ENCODE peak calls at places on chromosomes 2 and 18, in six cellular contexts. One of them, this sample, is unnamed.

GRCh38 chr2:113166187-113166645 is 7.6 kb upstream of the PSD4 start:
- DNase-seq in A673: no peak
- DNase-seq in epithelial cell of esophagus: no peak
- DNase-seq in GM12865: no peak
- DNase-seq in IMR-90: no peak
- DNase-seq in BJ: no peak
- DNase-seq in this sample: no peak

GRCh38 chr18:8478166-8478967 is 130.9 kb upstream of the RAB12 start:
- DNase-seq in A673: peak
- DNase-seq in GM12865: peak
- DNase-seq in BJ: no peak
- DNase-seq in IMR-90: peak
- DNase-seq in epithelial cell of esophagus: peak
- DNase-seq in this sample: peak

GRCh38 chr18:9825571-9826073 is 60.2 kb upstream of the TXNDC2 start:
- DNase-seq in GM12865: no peak
- DNase-seq in IMR-90: peak
- DNase-seq in epithelial cell of esophagus: peak
- DNase-seq in A673: peak
- DNase-seq in BJ: peak
- DNase-seq in this sample: no peak

GRCh38 chr2:219687266-219687665 is 59.8 kb downstream of the SLC4A3 start:
- DNase-seq in BJ: no peak
- DNase-seq in IMR-90: peak
- DNase-seq in epithelial cell of esophagus: no peak
- DNase-seq in GM12865: no peak
- DNase-seq in A673: peak
- DNase-seq in this sample: no peak

GRCh38 chr2:98039085-98039756 is 43.5 kb upstream of the TMEM131 start:
- DNase-seq in GM12865: no peak
- DNase-seq in BJ: no peak
- DNase-seq in A673: no peak
- DNase-seq in IMR-90: no peak
- DNase-seq in epithelial cell of esophagus: no peak
- DNase-seq in this sample: no peak

GRCh38 chr2:105765415-105766299 is 20.9 kb downstream of the NCK2 start:
- DNase-seq in IMR-90: no peak
- DNase-seq in BJ: no peak
- DNase-seq in epithelial cell of esophagus: peak
- DNase-seq in GM12865: no peak
- DNase-seq in A673: no peak
- DNase-seq in this sample: no peak

GRCh38 chr2:210792000-210792399 is 235.6 kb downstream of the CPS1 start:
- DNase-seq in A673: no peak
- DNase-seq in IMR-90: no peak
- DNase-seq in epithelial cell of esophagus: no peak
- DNase-seq in GM12865: no peak
- DNase-seq in BJ: no peak
- DNase-seq in this sample: no peak

GRCh38 chr2:221552282-221552681 is 19.8 kb downstream of the EPHA4 start:
- DNase-seq in BJ: no peak
- DNase-seq in A673: no peak
- DNase-seq in epithelial cell of esophagus: no peak
- DNase-seq in GM12865: no peak
- DNase-seq in IMR-90: no peak
- DNase-seq in this sample: no peak

GRCh38 chr2:241882090-241882625 is 12.6 kb downstream of the RTP5 start:
- DNase-seq in epithelial cell of esophagus: no peak
- DNase-seq in BJ: no peak
- DNase-seq in IMR-90: no peak
- DNase-seq in A673: peak
- DNase-seq in GM12865: peak
- DNase-seq in this sample: peak

GRCh38 chr2:241903121-241904010 is 33.8 kb downstream of the RTP5 start:
- DNase-seq in IMR-90: no peak
- DNase-seq in BJ: no peak
- DNase-seq in epithelial cell of esophagus: no peak
- DNase-seq in GM12865: no peak
- DNase-seq in A673: no peak
- DNase-seq in this sample: no peak

GRCh38 chr2:24819442-24820174 is 26.4 kb downstream of the CENPO start:
- DNase-seq in IMR-90: no peak
- DNase-seq in GM12865: no peak
- DNase-seq in BJ: no peak
- DNase-seq in epithelial cell of esophagus: no peak
- DNase-seq in A673: no peak
- DNase-seq in this sample: no peak

GRCh38 chr2:73892631-73893329 is at the start of gene ACTG2:
- DNase-seq in BJ: no peak
- DNase-seq in IMR-90: peak
- DNase-seq in A673: no peak
- DNase-seq in epithelial cell of esophagus: no peak
- DNase-seq in GM12865: no peak
- DNase-seq in this sample: no peak

GRCh38 chr18:12452801-12453200 is 45.1 kb downstream of the PRELID3A start:
- DNase-seq in IMR-90: no peak
- DNase-seq in BJ: no peak
- DNase-seq in A673: no peak
- DNase-seq in GM12865: no peak
- DNase-seq in epithelial cell of esophagus: no peak
- DNase-seq in this sample: no peak

GRCh38 chr2:84395819-84396218 is 63.3 kb downstream of the SUCLG1 start:
- DNase-seq in A673: no peak
- DNase-seq in epithelial cell of esophagus: no peak
- DNase-seq in GM12865: peak
- DNase-seq in BJ: no peak
- DNase-seq in IMR-90: peak
- DNase-seq in this sample: no peak

GRCh38 chr2:239383796-239384156 is 17.0 kb downstream of the HDAC4 start:
- DNase-seq in IMR-90: no peak
- DNase-seq in epithelial cell of esophagus: no peak
- DNase-seq in GM12865: no peak
- DNase-seq in BJ: no peak
- DNase-seq in A673: no peak
- DNase-seq in this sample: no peak

GRCh38 chr18:62606106-62606505 is 83.3 kb downstream of the ZCCHC2 start:
- DNase-seq in A673: no peak
- DNase-seq in IMR-90: peak
- DNase-seq in GM12865: no peak
- DNase-seq in epithelial cell of esophagus: peak
- DNase-seq in BJ: no peak
- DNase-seq in this sample: no peak

GRCh38 chr18:62605685-62606084 is 82.9 kb downstream of the ZCCHC2 start:
- DNase-seq in A673: no peak
- DNase-seq in BJ: no peak
- DNase-seq in GM12865: no peak
- DNase-seq in IMR-90: no peak
- DNase-seq in epithelial cell of esophagus: no peak
- DNase-seq in this sample: no peak

GRCh38 chr18:62607708-62608428 is 85.0 kb downstream of the ZCCHC2 start:
- DNase-seq in IMR-90: no peak
- DNase-seq in GM12865: no peak
- DNase-seq in A673: no peak
- DNase-seq in epithelial cell of esophagus: no peak
- DNase-seq in BJ: no peak
- DNase-seq in this sample: no peak

GRCh38 chr18:62603979-62604378 is 81.2 kb downstream of the ZCCHC2 start:
- DNase-seq in GM12865: no peak
- DNase-seq in BJ: no peak
- DNase-seq in A673: no peak
- DNase-seq in IMR-90: no peak
- DNase-seq in epithelial cell of esophagus: no peak
- DNase-seq in this sample: no peak

DNA sequence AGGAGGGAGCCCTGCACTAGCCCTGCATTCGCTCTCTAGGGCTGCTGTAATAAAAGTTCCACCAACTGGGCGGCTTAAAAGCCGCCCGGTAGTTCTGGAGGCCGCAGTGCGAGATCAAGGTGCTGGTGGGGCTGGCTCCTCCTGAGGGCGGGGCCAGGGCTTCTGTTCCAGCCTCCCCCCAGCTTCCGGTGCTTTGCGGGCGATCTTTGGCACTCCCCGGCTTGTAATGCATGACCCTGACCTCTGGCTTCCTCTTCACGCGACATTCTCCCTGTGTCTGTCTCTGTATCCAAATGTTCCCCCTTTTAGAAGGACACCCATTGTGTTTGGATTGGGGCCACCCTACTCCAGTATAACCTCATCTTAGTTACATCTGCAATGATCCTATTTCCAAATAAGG is 84.5 kb downstream of the ZCCHC2 start:
- DNase-seq in A673: no peak
- DNase-seq in epithelial cell of esophagus: no peak
- DNase-seq in BJ: no peak
- DNase-seq in IMR-90: no peak
- DNase-seq in GM12865: no peak
- DNase-seq in this sample: no peak
- TF ChIP-seq CTCF in A673: no peak
- TF ChIP-seq CTCF in epithelial cell of esophagus: no peak
- TF ChIP-seq CTCF in BJ: no peak
- TF ChIP-seq CTCF in IMR-90: no peak
- TF ChIP-seq CTCF in GM12865: no peak
- TF ChIP-seq CTCF in this sample: no peak

GRCh38 chr2:233819884-233820765 is 34.2 kb downstream of the HJURP start:
- DNase-seq in A673: no peak
- DNase-seq in BJ: no peak
- DNase-seq in IMR-90: no peak
- DNase-seq in epithelial cell of esophagus: no peak
- DNase-seq in GM12865: no peak
- DNase-seq in this sample: no peak

GRCh38 chr2:233817305-233817980 is 36.9 kb downstream of the HJURP start:
- DNase-seq in IMR-90: peak
- DNase-seq in GM12865: no peak
- DNase-seq in A673: no peak
- DNase-seq in epithelial cell of esophagus: peak
- DNase-seq in BJ: no peak
- DNase-seq in this sample: no peak

GRCh38 chr2:233820766-233821105 is 33.6 kb downstream of the HJURP start:
- DNase-seq in A673: no peak
- DNase-seq in GM12865: no peak
- DNase-seq in epithelial cell of esophagus: no peak
- DNase-seq in BJ: no peak
- DNase-seq in IMR-90: no peak
- DNase-seq in this sample: no peak

GRCh38 chr2:233817995-233818638 is 36.2 kb downstream of the HJURP start:
- DNase-seq in epithelial cell of esophagus: no peak
- DNase-seq in IMR-90: no peak
- DNase-seq in A673: no peak
- DNase-seq in GM12865: no peak
- DNase-seq in BJ: no peak
- DNase-seq in this sample: no peak

DNA sequence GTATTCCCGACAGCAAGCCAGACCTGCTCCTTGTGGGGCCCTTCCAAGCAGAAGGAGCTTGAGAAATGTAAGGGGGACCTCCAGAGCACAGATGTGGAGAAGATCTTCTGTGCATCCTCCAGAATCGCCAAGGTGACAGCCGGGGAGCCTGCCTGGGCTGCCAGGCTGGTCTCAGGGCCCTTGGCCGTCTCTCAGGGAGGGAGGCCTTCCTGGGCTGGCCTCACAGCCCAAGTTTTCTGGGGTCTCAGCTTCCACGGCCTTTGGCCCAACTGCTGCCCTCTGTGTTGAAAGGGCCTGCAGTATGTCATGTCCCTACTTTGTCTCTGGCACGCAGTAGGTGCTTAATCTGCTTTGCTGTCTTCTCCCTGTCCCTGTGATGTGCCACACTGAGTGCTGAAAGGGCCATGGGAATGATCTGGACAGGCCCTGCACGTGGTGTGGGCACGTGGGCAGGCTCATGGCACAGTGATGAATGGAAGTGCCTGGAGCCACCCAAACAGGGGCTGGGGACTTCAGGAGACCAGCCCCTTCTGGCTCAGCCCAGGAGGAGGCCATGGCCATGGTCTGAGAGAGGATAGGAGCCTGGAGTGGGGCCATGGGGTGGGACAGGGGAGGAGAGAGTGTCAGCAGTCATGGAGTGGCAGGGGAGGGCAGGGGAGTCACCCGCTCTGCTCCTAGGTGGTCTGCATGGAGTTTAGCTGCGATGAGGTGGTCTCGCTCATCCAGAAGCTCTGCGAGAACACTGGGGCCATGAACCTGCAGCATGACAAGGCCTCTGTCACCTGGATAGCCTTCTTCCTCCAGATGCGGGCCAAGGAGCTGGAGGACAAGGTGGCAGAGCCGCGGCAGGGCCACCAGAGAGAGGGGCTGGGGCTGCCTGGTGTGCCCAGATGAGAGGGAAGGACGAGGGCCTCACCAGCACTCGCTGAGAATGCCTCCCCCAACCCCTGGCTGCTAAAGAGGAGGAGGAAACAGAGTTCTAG is 35.4 kb downstream of the HJURP start:
- DNase-seq in IMR-90: no peak
- DNase-seq in GM12865: no peak
- DNase-seq in BJ: no peak
- DNase-seq in epithelial cell of esophagus: no peak
- DNase-seq in A673: no peak
- DNase-seq in this sample: no peak
- TF ChIP-seq CTCF in IMR-90: no peak
- TF ChIP-seq CTCF in GM12865: no peak
- TF ChIP-seq CTCF in BJ: no peak
- TF ChIP-seq CTCF in epithelial cell of esophagus: no peak
- TF ChIP-seq CTCF in A673: no peak
- TF ChIP-seq CTCF in this sample: no peak

GRCh38 chr2:213806125-213806726 is 522.0 kb downstream of the SPAG16 start:
- DNase-seq in GM12865: peak
- DNase-seq in IMR-90: peak
- DNase-seq in epithelial cell of esophagus: peak
- DNase-seq in BJ: no peak
- DNase-seq in A673: peak
- DNase-seq in this sample: no peak
- TF ChIP-seq CTCF in GM12865: no peak
- TF ChIP-seq CTCF in IMR-90: peak
- TF ChIP-seq CTCF in epithelial cell of esophagus: peak
- TF ChIP-seq CTCF in BJ: peak
- TF ChIP-seq CTCF in A673: peak
- TF ChIP-seq CTCF in this sample: no peak

DNA sequence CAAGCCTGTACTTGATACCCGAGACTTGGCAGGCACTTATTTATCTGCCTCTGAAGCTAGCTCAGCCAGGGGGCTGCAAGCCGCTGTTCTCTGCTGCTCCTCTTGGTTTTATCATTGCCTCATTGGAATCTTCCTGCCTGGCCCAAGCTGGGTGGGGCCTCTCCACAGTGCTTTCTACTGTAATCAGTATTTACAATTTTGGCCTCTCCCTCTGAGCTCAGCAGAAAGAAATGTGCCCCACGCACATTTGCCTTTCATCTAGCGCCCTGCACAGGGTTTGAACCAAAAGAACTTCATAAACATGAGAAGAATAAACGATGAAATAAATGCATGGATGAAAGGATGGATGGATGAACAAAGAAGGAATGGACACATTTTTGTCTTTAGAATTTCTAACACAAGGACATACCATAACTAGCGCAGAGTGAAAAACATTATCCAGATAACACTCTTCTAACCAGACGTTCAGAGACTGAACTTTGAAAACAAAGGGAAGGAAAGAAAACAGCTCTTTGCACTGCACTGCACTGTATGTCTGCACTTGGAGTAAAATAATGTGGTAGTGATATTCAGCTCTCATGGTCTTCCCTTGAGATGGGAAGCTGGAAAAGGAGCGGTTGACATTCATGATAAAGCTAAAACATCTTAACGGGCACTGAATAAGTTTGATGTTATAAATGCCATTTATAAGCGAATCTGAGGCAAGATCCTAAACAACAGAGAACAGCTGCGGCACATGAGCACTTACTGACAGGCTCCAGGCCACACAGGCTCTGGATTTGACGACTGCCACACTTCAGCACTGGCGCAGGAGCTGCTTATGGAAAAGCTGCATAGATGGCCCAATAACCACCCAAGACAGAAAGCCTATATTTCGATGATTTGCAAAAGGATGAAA is 86.8 kb upstream of the SP3 start:
- DNase-seq in A673: peak
- DNase-seq in epithelial cell of esophagus: peak
- DNase-seq in BJ: no peak
- DNase-seq in GM12865: no peak
- DNase-seq in IMR-90: peak
- DNase-seq in this sample: no peak
- TF ChIP-seq CTCF in A673: no peak
- TF ChIP-seq CTCF in epithelial cell of esophagus: no peak
- TF ChIP-seq CTCF in BJ: peak
- TF ChIP-seq CTCF in GM12865: no peak
- TF ChIP-seq CTCF in IMR-90: peak
- TF ChIP-seq CTCF in this sample: no peak

This sample was measured in GM20000.